ENCODE peak calls at places on chromosomes 16 and 17, in four cellular contexts. One of them, this sample, is unnamed.

GRCh38 chr16:78122774-78123315 is 23.4 kb downstream of the WWOX start:
- DNase-seq in GM12878: no peak
- DNase-seq in HepG2: peak
- DNase-seq in H1: no peak
- DNase-seq in this sample: peak

GRCh38 chr16:25343976-25344375 is 86.3 kb upstream of the ZKSCAN2 start:
- DNase-seq in GM12878: no peak
- DNase-seq in HepG2: no peak
- DNase-seq in H1: no peak
- DNase-seq in this sample: no peak

GRCh38 chr16:56866955-56867830 is 2.2 kb downstream of the SLC12A3 start:
- DNase-seq in GM12878: no peak
- DNase-seq in HepG2: peak
- DNase-seq in H1: no peak
- DNase-seq in this sample: peak

GRCh38 chr17:46191332-46192210 is 1.7 kb downstream of the KANSL1 start:
- DNase-seq in GM12878: no peak
- DNase-seq in HepG2: peak
- DNase-seq in H1: no peak
- DNase-seq in this sample: peak

GRCh38 chr17:47621293-47622178 is 28.2 kb upstream of the KPNB1 start:
- DNase-seq in GM12878: no peak
- DNase-seq in HepG2: no peak
- DNase-seq in H1: peak
- DNase-seq in this sample: peak

GRCh38 chr16:23416816-23417215 is 36.2 kb downstream of the COG7 start:
- DNase-seq in GM12878: no peak
- DNase-seq in HepG2: no peak
- DNase-seq in H1: no peak
- DNase-seq in this sample: no peak

GRCh38 chr17:11668633-11669032 is 70.4 kb downstream of the DNAH9 start:
- DNase-seq in GM12878: no peak
- DNase-seq in HepG2: no peak
- DNase-seq in H1: peak
- DNase-seq in this sample: no peak

GRCh38 chr17:19904412-19904811 is 36.7 kb upstream of the ULK2 start:
- DNase-seq in GM12878: no peak
- DNase-seq in HepG2: peak
- DNase-seq in H1: no peak
- DNase-seq in this sample: no peak

GRCh38 chr17:79023886-79024771 is at the start of gene C1QTNF1:
- DNase-seq in GM12878: no peak
- DNase-seq in HepG2: no peak
- DNase-seq in H1: no peak
- DNase-seq in this sample: peak

GRCh38 chr16:1474047-1474446 is 781 bp downstream of the CLCN7 start:
- DNase-seq in GM12878: no peak
- DNase-seq in HepG2: peak
- DNase-seq in H1: no peak
- DNase-seq in this sample: no peak

GRCh38 chr17:50346313-50347086 is 574 bp downstream of the XYLT2 start:
- DNase-seq in GM12878: no peak
- DNase-seq in HepG2: no peak
- DNase-seq in H1: no peak
- DNase-seq in this sample: peak

GRCh38 chr16:69838417-69838990 is 76.4 kb downstream of the WWP2 start:
- DNase-seq in GM12878: no peak
- DNase-seq in HepG2: no peak
- DNase-seq in H1: no peak
- DNase-seq in this sample: no peak

GRCh38 chr16:50367777-50368409 is 895 bp downstream of the BRD7 start:
- DNase-seq in GM12878: no peak
- DNase-seq in HepG2: no peak
- DNase-seq in H1: no peak
- DNase-seq in this sample: no peak

GRCh38 chr16:64225696-64226095 is 896.2 kb downstream of the CDH11 start:
- DNase-seq in GM12878: no peak
- DNase-seq in HepG2: no peak
- DNase-seq in H1: no peak
- DNase-seq in this sample: no peak

GRCh38 chr16:46884513-46885293 is 541 bp downstream of the GPT2 start:
- DNase-seq in GM12878: no peak
- DNase-seq in HepG2: no peak
- DNase-seq in H1: no peak
- DNase-seq in this sample: peak

GRCh38 chr17:30413109-30413508 is 34.4 kb downstream of the CPD start:
- DNase-seq in GM12878: no peak
- DNase-seq in HepG2: no peak
- DNase-seq in H1: no peak
- DNase-seq in this sample: no peak

GRCh38 chr17:4600563-4600962 is 16.2 kb downstream of the SMTNL2 start:
- DNase-seq in GM12878: no peak
- DNase-seq in HepG2: no peak
- DNase-seq in H1: no peak
- DNase-seq in this sample: no peak

GRCh38 chr16:81265658-81266451 is 27.4 kb downstream of the BCO1 start:
- DNase-seq in GM12878: no peak
- DNase-seq in HepG2: no peak
- DNase-seq in H1: no peak
- DNase-seq in this sample: no peak

GRCh38 chr17:19672009-19672837 is 23.7 kb downstream of the ALDH3A2 start:
- DNase-seq in GM12878: no peak
- DNase-seq in HepG2: peak
- DNase-seq in H1: no peak
- DNase-seq in this sample: no peak

GRCh38 chr17:76537288-76537577 is 276 bp downstream of the CYGB start:
- DNase-seq in GM12878: no peak
- DNase-seq in HepG2: no peak
- DNase-seq in H1: no peak
- DNase-seq in this sample: no peak

DNA sequence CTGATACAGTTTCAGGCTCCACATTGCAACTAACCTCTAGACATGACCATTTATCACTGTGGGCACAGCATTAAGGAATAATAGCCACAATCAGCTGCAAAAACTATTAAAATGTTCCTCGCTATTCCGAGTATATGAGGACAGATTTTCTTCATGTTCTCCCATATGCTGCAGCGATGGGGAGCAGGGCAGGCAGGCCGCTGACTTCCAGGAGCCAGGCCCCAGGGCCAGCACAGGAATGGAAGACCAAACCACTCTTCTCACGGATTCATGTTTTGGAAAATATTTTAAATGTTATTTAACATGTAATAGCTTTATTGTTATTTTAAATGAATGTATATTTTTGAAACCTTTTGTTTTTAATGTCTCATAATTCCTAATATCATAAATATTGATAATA is 43.8 kb upstream of the ENDOV start:
- DNase-seq in GM12878: no peak
- DNase-seq in HepG2: no peak
- DNase-seq in H1: no peak
- DNase-seq in this sample: no peak
- TF ChIP-seq SUZ12 in GM12878: no peak
- TF ChIP-seq SUZ12 in HepG2: no peak
- TF ChIP-seq SUZ12 in H1: no peak
- TF ChIP-seq SUZ12 in this sample: no peak

GRCh38 chr17:27349540-27350021 is 55.7 kb downstream of the WSB1 start:
- DNase-seq in GM12878: no peak
- DNase-seq in HepG2: no peak
- DNase-seq in H1: no peak
- DNase-seq in this sample: no peak
- TF ChIP-seq SP1 in GM12878: no peak
- TF ChIP-seq SP1 in HepG2: no peak
- TF ChIP-seq SP1 in H1: no peak
- TF ChIP-seq SP1 in this sample: no peak

GRCh38 chr17:65167581-65167980 is 30.4 kb downstream of the RGS9 start:
- DNase-seq in GM12878: no peak
- DNase-seq in HepG2: no peak
- DNase-seq in H1: no peak
- DNase-seq in this sample: no peak
- TF ChIP-seq SUZ12 in GM12878: no peak
- TF ChIP-seq SUZ12 in HepG2: no peak
- TF ChIP-seq SUZ12 in H1: no peak
- TF ChIP-seq SUZ12 in this sample: no peak

DNA sequence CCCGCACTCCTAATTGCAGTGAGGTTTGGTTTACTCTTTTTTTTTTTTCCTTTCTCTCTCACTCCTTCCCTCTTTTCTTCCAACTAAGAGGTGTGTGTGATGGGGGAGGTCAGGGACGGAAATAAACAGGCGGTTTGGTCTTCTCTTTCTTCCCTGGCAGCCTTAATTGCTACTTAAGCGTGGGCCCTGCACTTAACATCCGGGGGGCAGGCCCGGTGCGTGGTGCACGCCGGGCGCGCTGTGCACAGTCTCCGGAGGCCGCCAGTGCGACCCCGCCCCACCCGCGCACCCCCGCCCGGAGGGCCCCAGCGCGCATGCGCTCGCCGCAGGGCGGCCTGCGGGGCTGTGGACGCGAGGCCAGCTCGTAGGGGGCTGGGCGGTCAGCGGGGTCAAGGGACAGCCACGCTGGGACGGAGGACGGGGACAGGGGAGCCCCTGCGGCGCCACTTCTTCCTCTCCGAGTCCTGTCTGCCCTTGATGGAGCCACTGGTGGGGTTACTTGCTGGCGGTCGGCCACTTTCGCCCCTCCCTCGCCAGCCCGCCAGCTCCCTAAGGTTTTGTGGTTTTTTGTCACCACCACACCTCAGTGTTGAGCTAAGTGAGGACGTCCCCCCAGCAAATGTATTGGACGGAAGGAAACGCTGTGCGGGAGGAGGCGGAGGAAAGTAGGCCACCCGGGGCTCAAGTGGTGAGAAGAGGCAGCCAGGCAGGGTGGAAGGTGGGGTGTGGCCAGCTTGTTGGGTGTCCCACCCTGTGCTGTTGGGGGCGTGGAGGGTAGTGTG is 120.9 kb downstream of the MRM1 start:
- DNase-seq in GM12878: no peak
- DNase-seq in HepG2: no peak
- DNase-seq in H1: no peak
- DNase-seq in this sample: peak
- TF ChIP-seq SP1 in GM12878: no peak
- TF ChIP-seq SP1 in HepG2: no peak
- TF ChIP-seq SP1 in H1: no peak
- TF ChIP-seq SP1 in this sample: no peak

DNA sequence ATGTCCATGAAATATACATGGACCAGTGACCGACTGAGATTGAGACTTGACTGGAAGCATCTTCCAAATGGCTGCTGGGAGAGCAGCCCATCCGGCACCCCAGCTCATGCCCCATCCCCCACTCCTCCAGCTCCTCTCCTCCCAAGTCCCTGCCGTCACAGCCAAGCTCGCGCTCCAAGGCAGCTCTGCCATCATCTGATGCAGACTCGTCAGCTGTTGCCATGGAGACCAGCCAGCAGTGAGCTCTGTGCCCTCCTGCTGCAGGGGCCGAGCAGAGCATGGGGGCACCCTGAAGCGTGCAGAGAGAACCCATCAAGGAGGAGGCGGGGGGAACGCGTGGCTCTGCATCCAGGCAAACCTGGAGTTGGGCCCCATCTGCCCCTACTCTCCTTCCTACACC is 74.5 kb upstream of the TNRC6C start:
- DNase-seq in GM12878: no peak
- DNase-seq in HepG2: no peak
- DNase-seq in H1: no peak
- DNase-seq in this sample: no peak
- TF ChIP-seq SUZ12 in GM12878: no peak
- TF ChIP-seq SUZ12 in HepG2: no peak
- TF ChIP-seq SUZ12 in H1: no peak
- TF ChIP-seq SUZ12 in this sample: no peak

DNA sequence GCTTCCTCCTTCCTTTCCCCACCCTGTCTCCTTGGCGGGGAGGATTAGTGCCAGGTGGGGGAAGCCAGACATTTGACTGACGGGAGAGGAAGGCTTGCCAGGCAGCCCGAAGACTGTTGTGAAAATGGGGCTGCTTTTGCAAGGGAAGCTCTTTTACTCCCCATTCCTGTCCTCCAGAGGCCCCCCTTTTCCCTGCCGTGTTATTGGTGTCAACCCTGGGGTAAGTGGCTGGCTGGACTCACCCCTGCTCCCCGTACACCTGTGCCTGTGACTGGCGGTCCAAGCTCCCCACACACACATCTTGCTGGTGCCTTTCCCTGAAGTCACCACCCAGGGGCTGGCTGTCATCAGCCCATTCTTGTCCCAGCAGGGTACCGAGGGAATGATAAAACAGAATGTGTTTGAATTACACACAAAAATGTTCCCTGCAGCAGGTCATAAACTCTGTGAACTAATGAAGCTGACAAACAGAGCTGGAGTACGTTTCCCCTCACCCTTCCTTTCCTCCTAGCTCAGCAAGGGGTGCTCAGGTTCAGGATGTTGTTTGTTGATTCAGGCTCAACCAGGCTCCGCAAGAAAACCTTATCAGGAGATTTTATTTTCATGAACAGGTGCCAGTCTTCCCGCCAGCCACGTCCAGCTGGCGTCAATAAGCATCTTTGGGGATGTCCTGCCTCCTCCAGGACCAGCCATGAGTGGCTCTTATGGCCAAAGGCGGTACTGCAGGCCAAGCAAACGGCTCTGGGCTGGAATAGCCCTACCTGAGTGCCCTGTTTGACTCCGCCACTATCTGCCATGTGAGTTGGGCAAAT is 4.3 kb upstream of the ARMC7 start:
- DNase-seq in GM12878: no peak
- DNase-seq in HepG2: peak
- DNase-seq in H1: no peak
- DNase-seq in this sample: peak
- TF ChIP-seq SP1 in GM12878: no peak
- TF ChIP-seq SP1 in HepG2: no peak
- TF ChIP-seq SP1 in H1: no peak
- TF ChIP-seq SP1 in this sample: no peak

This sample was measured in HEK293T.